ENCODE peak calls at places on chromosomes 2 and 18, in six cellular contexts. L is NCI-H2081; P is activated CD8-positive, alpha-beta memory T cell treated with anti-CD3 and anti-CD28 coated beads, Interleukin-2, amount 10 ng/mL, durations not matched to agents 7 days and 5 days; E is SW 1271; D is hypothalamus; Z is NCI-H1105 treated with DMSO at 0.1 percent for 48 hours. G is an unnamed sample.

GRCh38 chr2:60707750-60708371 is 48.2 kb upstream of the PAPOLG start:
- DNase-seq in D (no peak), L (peak; percentile 57), Z (peak; percentile 23), P (no peak), E (peak; percentile 12), G (peak; percentile 58)

GRCh38 chr2:96024336-96025106 is 10.2 kb downstream of the GPAT2 start:
- DNase-seq in Z (no peak), P (no peak), D (no peak), L (no peak), E (no peak), G (no peak)

GRCh38 chr18:23838233-23838632 is 149.0 kb downstream of the LAMA3 start:
- DNase-seq in P (no peak), D (no peak), E (no peak), L (no peak), Z (no peak), G (no peak)

GRCh38 chr2:204771693-204772092 is 226.4 kb downstream of the PARD3B start:
- DNase-seq in D (no peak), E (no peak), P (no peak), L (no peak), Z (no peak), G (no peak)

GRCh38 chr2:64106481-64106880 is 37.7 kb downstream of the PELI1 start:
- DNase-seq in E (no peak), D (no peak), Z (no peak), P (no peak), L (no peak), G (no peak)

GRCh38 chr18:400466-400865 is 100.0 kb downstream of the COLEC12 start:
- DNase-seq in L (no peak), P (no peak), Z (no peak), D (no peak), E (no peak), G (no peak)

GRCh38 chr2:29074401-29074800 is at the start of gene PCARE:
- DNase-seq in P (peak; percentile 9), D (no peak), E (no peak), Z (no peak), L (no peak), G (no peak)

GRCh38 chr2:1548910-1549673 is 135.8 kb downstream of the TPO start:
- DNase-seq in D (no peak), Z (no peak), E (no peak), P (no peak), L (no peak), G (no peak)

GRCh38 chr2:157786663-157787363 is 89.3 kb downstream of the ACVR1 start:
- DNase-seq in D (no peak), E (no peak), Z (no peak), P (no peak), L (no peak), G (peak; percentile 11)

GRCh38 chr2:28253543-28253942 is 139.1 kb upstream of the FOSL2 start:
- DNase-seq in P (no peak), D (no peak), Z (no peak), E (no peak), L (no peak), G (no peak)

GRCh38 chr2:58598171-58598570 is 357.0 kb upstream of the FANCL start:
- DNase-seq in Z (no peak), D (no peak), P (no peak), L (no peak), E (no peak), G (no peak)

GRCh38 chr2:207967121-207967520 is 58.2 kb downstream of the PLEKHM3 start:
- DNase-seq in P (no peak), L (no peak), D (no peak), E (no peak), Z (no peak), G (peak; percentile 17)

GRCh38 chr18:12838178-12838634 is 45.8 kb downstream of the PTPN2 start:
- DNase-seq in P (peak; percentile 48), L (no peak), E (peak; percentile 78), D (no peak), Z (no peak), G (no peak)

GRCh38 chr18:38948436-38948835 is 1382.8 kb upstream of the CELF4 start:
- DNase-seq in P (no peak), D (no peak), Z (peak; percentile 16), L (no peak), E (no peak), G (peak; percentile 84)

GRCh38 chr2:21041943-21042707 is 1.7 kb downstream of the APOB start:
- DNase-seq in Z (no peak), P (no peak), L (no peak), D (no peak), E (no peak), G (no peak)

GRCh38 chr18:35343936-35344735 is at the start of gene ZNF24:
- DNase-seq in E (peak; percentile 87), D (peak; percentile 98), Z (peak; percentile 94), P (peak; percentile 94), L (peak; percentile 96), G (peak; percentile 97)

GRCh38 chr18:5455644-5456043 is 88.2 kb downstream of the EPB41L3 start:
- DNase-seq in Z (no peak), E (no peak), D (no peak), P (no peak), L (no peak), G (no peak)

GRCh38 chr2:37550197-37550596 is 121.2 kb downstream of the CDC42EP3 start:
- DNase-seq in Z (no peak), P (no peak), E (no peak), D (no peak), L (no peak), G (no peak)

GRCh38 chr2:162242586-162243304 is 500 bp downstream of the FAP start:
- DNase-seq in D (no peak), E (no peak), L (peak; percentile 3), P (no peak), Z (no peak), G (no peak)

GRCh38 chr2:238930216-238930615 is 82.3 kb downstream of the TWIST2 start:
- DNase-seq in E (no peak), L (no peak), D (no peak), Z (no peak), P (no peak), G (peak; percentile 2)

GRCh38 chr2:144358979-144359541 is 160.9 kb downstream of the ZEB2 start:
- DNase-seq in L (no peak), P (no peak), D (no peak), E (no peak), Z (no peak), G (no peak)

GRCh38 chr2:240648155-240648649 is 22.9 kb downstream of the GPR35 start:
- DNase-seq in E (no peak), Z (no peak), P (no peak), D (no peak), L (no peak), G (no peak)

GRCh38 chr2:175233135-175233719 is 51.7 kb upstream of the ATP5MC3 start:
- DNase-seq in P (no peak), D (no peak), L (no peak), Z (no peak), E (no peak), G (no peak)

GRCh38 chr2:17331636-17332035 is 186.6 kb downstream of the RAD51AP2 start:
- DNase-seq in D (no peak), E (no peak), L (no peak), P (no peak), Z (no peak), G (no peak)

GRCh38 chr2:109174626-109175349 is 45.8 kb downstream of the SH3RF3 start:
- DNase-seq in D (no peak), P (no peak), Z (no peak), L (no peak), E (no peak), G (no peak)

GRCh38 chr2:200042944-200043343 is 87.6 kb downstream of the MAIP1 start:
- DNase-seq in Z (no peak), D (no peak), E (no peak), P (no peak), L (no peak), G (no peak)

GRCh38 chr2:101464841-101465240 is 10.1 kb downstream of the RFX8 start:
- DNase-seq in P (no peak), E (no peak), Z (no peak), D (no peak), L (no peak), G (no peak)

GRCh38 chr2:505931-506330 is 171.3 kb downstream of the TMEM18 start:
- DNase-seq in Z (no peak), D (no peak), L (no peak), E (no peak), P (no peak), G (no peak)

GRCh38 chr2:228875152-228875875 is 395.8 kb downstream of the PID1 start:
- DNase-seq in L (no peak), Z (no peak), E (no peak), P (no peak), D (no peak), G (no peak)

GRCh38 chr2:110216803-110217202 is 4.5 kb upstream of the MTLN start:
- DNase-seq in P (no peak), D (no peak), Z (no peak), L (no peak), E (no peak), G (no peak)

GRCh38 chr18:63070750-63071502 is 248.6 kb downstream of the BCL2 start:
- DNase-seq in E (no peak), L (no peak), Z (no peak), D (no peak), P (no peak), G (no peak)

G was measured in HAP-1.